ENCODE peak calls at places on chromosomes 7 and 10, in four cellular contexts. H is CD8-positive, alpha-beta T cell; J is effector memory CD4-positive, alpha-beta T cell; F is fibroblast of lung. Z is an unnamed sample. For H3K4me1, the result is how much of the 10 kb centered on the place peaks cover.

GRCh38 chr7:74430961-74431466 is 22.7 kb upstream of the GTF2IRD1 start:
- DNase-seq in H (no peak), J (no peak), F (no peak), Z (no peak)

GRCh38 chr7:148238926-148239325 is 351.6 kb upstream of the C7orf33 start:
- DNase-seq in H (no peak), J (no peak), F (no peak), Z (no peak)

GRCh38 chr7:11507929-11508328 is 324.1 kb downstream of the THSD7A start:
- DNase-seq in H (no peak), J (no peak), F (no peak), Z (no peak)

GRCh38 chr10:24344279-24344678 is 135.3 kb downstream of the KIAA1217 start:
- DNase-seq in H (no peak), J (no peak), F (peak), Z (no peak)

GRCh38 chr10:26781797-26782196 is 79.0 kb downstream of the ABI1 start:
- DNase-seq in H (no peak), J (no peak), F (no peak), Z (no peak)

GRCh38 chr10:18136056-18136916 is 3.9 kb upstream of the CACNB2 start:
- DNase-seq in H (no peak), J (no peak), F (no peak), Z (no peak)

GRCh38 chr7:37546677-37547076 is 98.0 kb upstream of the ELMO1 start:
- DNase-seq in H (no peak), J (no peak), F (no peak), Z (no peak)

GRCh38 chr10:69866688-69867461 is 65.2 kb downstream of the COL13A1 start:
- DNase-seq in H (no peak), J (no peak), F (peak), Z (no peak)

GRCh38 chr7:151886783-151887182 is 9.9 kb upstream of the PRKAG2 start:
- DNase-seq in H (no peak), J (no peak), F (no peak), Z (no peak)

GRCh38 chr10:11522821-11523245 is 88.6 kb downstream of the USP6NL start:
- DNase-seq in H (no peak), J (no peak), F (peak), Z (no peak)

GRCh38 chr10:11913184-11913641 is 90.1 kb downstream of the PROSER2 start:
- DNase-seq in H (no peak), J (no peak), F (no peak), Z (no peak)

GRCh38 chr10:23341004-23341403 is 3.6 kb downstream of the C10orf67 start:
- DNase-seq in H (no peak), J (no peak), F (no peak), Z (no peak)

GRCh38 chr7:127035203-127035849 is 217.4 kb downstream of the GRM8 start:
- DNase-seq in H (no peak), J (no peak), F (no peak), Z (no peak)

GRCh38 chr7:149713731-149714068 is 59.7 kb downstream of the ZNF467 start:
- DNase-seq in H (no peak), J (no peak), F (no peak), Z (no peak)

GRCh38 chr7:92306153-92306552 is 60.4 kb downstream of the ANKIB1 start:
- DNase-seq in H (no peak), J (no peak), F (no peak), Z (no peak)

GRCh38 chr10:120841522-120842189 is 9.5 kb upstream of the WDR11 start:
- DNase-seq in H (no peak), J (no peak), F (no peak), Z (no peak)

GRCh38 chr7:954330-955238 is at the start of gene ADAP1:
- DNase-seq in H (peak), J (no peak), F (peak), Z (no peak)

GRCh38 chr10:127977368-127978009 is 70.6 kb downstream of the PTPRE start:
- DNase-seq in H (peak), J (no peak), F (peak), Z (no peak)

GRCh38 chr7:141702047-141702567 is at the start of gene DENND11:
- DNase-seq in H (peak), J (peak), F (peak), Z (no peak)

GRCh38 chr7:133540096-133540860 is 287.4 kb downstream of the EXOC4 start:
- DNase-seq in H (no peak), J (no peak), F (peak), Z (no peak)

GRCh38 chr7:154767821-154768415 is 235.0 kb downstream of the PAXIP1 start:
- DNase-seq in H (no peak), J (no peak), F (no peak), Z (no peak)

GRCh38 chr7:93890041-93890463 is 501 bp downstream of the TFPI2 start:
- DNase-seq in H (no peak), J (no peak), F (peak), Z (no peak)

GRCh38 chr10:132937861-132938260 is 4.5 kb downstream of the CFAP46 start:
- DNase-seq in H (no peak), J (no peak), F (no peak), Z (no peak)

GRCh38 chr7:44667190-44667589 is 60.8 kb downstream of the OGDH start:
- DNase-seq in H (no peak), J (no peak), F (no peak), Z (no peak)

GRCh38 chr7:54242776-54243175 is 299.4 kb upstream of the VSTM2A start:
- DNase-seq in H (no peak), J (no peak), F (no peak), Z (no peak)

GRCh38 chr10:15897282-15897681 is 37.0 kb upstream of the MINDY3 start:
- DNase-seq in H (no peak), J (no peak), F (no peak), Z (no peak)

GRCh38 chr7:5237286-5237685 is 45.5 kb upstream of the SLC29A4 start:
- DNase-seq in H (no peak), J (no peak), F (peak), Z (no peak)

GRCh38 chr10:97129666-97130065 is 56.1 kb downstream of the SLIT1 start:
- DNase-seq in H (no peak), J (no peak), F (no peak), Z (no peak)

GRCh38 chr10:97898429-97898828 is 48.8 kb downstream of the GOLGA7B start:
- DNase-seq in H (no peak), J (no peak), F (peak), Z (no peak)

GRCh38 chr7:96016735-96017134 is 244.4 kb downstream of the DYNC1I1 start:
- DNase-seq in H (no peak), J (no peak), F (no peak), Z (no peak)

GRCh38 chr10:119412244-119412750 is 130.2 kb downstream of the RGS10 start:
- DNase-seq in H (no peak), J (no peak), F (peak), Z (no peak)

GRCh38 chr10:22479419-22479818 is 134.1 kb downstream of the SPAG6 start:
- DNase-seq in H (no peak), J (no peak), F (peak), Z (no peak)

DNA sequence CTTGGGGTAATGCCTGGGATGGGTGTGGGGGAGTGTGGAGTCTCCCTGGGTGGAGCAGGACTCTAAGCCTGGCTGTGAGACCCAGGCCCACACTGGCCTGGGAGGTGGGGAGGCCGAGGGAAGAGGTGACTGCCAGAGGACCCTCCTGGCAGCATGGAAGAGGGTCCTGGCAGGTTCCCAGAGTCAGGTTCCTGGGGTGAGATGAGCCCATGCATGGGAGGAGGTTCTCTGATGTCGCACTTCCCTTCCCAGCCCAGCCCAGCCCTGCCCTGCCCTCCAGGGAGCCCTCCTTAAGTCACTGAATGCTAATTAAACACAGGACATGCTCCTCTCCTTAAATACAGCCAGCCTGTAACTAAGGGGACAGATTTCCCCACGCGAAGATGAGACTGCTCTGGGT is 157.8 kb downstream of the GFRA1 start:
- DNase-seq in H (no peak), J (no peak), F (no peak), Z (no peak)
- H3K4me1 ChIP-seq in H (under half), J (under half), F (under half), Z (under half)

GRCh38 chr7:117472335-117472734 is 7.5 kb upstream of the CFTR start:
- DNase-seq in H (no peak), J (no peak), F (no peak), Z (no peak)
- H3K4me1 ChIP-seq in H (under half), J (under half), F (under half), Z (under half)

DNA sequence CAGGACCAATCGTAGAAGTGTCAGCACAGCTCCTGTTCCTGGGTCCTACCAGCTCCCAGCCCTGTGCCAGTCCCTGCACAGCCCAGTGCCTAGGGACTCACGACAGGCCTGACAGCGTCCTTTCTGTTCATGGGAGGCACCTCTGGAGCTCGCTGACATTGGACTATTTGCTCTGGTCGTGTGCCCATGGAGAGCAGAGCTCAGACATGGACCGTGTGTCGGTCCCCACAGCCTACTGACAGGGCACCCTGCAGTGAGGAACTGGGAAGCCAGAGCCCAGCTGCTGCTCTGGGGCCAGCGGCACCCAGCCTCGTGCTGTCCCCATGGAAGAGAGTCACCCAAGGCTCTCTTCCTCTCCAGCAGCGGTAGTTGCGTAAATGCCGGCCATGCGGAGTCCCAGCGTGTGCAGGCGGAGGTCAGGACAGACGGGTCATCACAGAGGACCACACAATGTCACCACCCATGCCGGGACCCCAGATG is 20.3 kb upstream of the ANTXRL start:
- DNase-seq in H (peak), J (no peak), F (no peak), Z (no peak)
- H3K4me1 ChIP-seq in H (under half), J (under half), F (under half), Z (under half)

DNA sequence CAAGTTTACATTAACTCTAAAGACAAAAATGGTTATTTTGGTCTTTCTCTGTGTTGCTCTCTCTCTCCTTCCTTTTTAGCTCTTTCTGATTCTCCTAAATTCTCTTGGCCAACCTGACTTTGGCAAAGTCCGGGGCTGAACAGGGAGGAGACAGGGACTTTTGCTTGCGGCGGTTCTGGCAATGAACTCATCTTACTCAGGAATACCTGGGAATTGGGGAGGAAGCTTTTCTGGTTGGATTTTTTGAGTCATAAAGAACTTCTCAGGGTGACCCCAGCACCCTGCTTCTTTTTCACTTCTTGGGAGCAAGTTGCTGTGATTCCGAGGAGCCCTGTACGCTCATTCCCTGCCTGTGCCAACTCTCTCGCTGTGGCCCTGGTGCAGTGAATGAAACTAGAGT is 16.0 kb downstream of the GATA3 start:
- DNase-seq in H (no peak), J (no peak), F (no peak), Z (no peak)
- H3K4me1 ChIP-seq in H (under half), J (under half), F (under half), Z (under half)

GRCh38 chr10:103918053-103918846 is at the start of gene STN1:
- DNase-seq in H (peak), J (peak), F (peak), Z (peak)

GRCh38 chr10:103916901-103917300 is 1.1 kb downstream of the STN1 start:
- DNase-seq in H (no peak), J (no peak), F (no peak), Z (no peak)

GRCh38 chr10:103915794-103916193 is 2.2 kb downstream of the STN1 start:
- DNase-seq in H (no peak), J (peak), F (no peak), Z (no peak)

GRCh38 chr10:103917326-103918052 is 495 bp downstream of the STN1 start:
- DNase-seq in H (no peak), J (no peak), F (no peak), Z (no peak)

GRCh38 chr10:103916254-103916653 is 1.7 kb downstream of the STN1 start:
- DNase-seq in H (no peak), J (no peak), F (no peak), Z (no peak)
- H3K4me1 ChIP-seq in H (under half), J (under half), F (under half), Z (under half)

DNA sequence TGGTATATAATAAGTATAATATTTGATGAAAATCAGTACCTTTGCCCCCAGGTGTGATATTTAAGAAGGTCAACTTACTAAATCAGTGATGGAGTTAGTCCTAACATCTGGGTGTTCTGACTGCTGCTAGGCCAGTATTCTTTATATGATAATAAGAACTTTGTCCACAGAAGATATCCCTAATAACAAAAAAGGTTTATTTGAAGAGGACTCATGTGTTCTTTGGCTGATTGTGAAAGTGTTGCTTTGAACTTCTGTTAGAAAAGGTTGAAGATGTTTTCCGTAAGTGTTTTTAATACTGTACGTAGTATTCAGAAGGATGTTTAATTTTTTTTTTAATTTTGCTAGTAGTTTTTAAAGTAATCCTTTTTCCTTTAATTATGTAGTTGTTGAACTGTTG is 10.2 kb downstream of the PTEN start:
- DNase-seq in H (no peak), J (no peak), F (no peak), Z (no peak)
- H3K4me1 ChIP-seq in H (under half), J (under half), F (under half), Z (under half)

GRCh38 chr10:74151057-74151878 is at the start of gene ADK:
- DNase-seq in H (peak), J (peak), F (peak), Z (peak)
- H3K4me1 ChIP-seq in H (under half), J (under half), F (under half), Z (under half)

GRCh38 chr10:71857934-71858890 is 7.2 kb upstream of the PSAP start:
- DNase-seq in H (no peak), J (no peak), F (no peak), Z (no peak)
- H3K4me1 ChIP-seq in H (under half), J (under half), F (under half), Z (under half)